ENCODE peak calls at places on chromosomes 13 and 19, in four cellular contexts. X is IMR-90, L is endothelial cell of umbilical vein, C is K562. I is an unnamed sample.

GRCh38 chr13:104140557-104140956 is 1074.3 kb upstream of the SLC10A2 start:
- DNase-seq in X (no peak), L (peak), C (no peak), I (no peak)

GRCh38 chr13:45412274-45413049 is 5.7 kb downstream of the SLC25A30 start:
- DNase-seq in X (peak), L (peak), C (no peak), I (no peak)

GRCh38 chr19:5958851-5959122 is 19.2 kb downstream of the RANBP3 start:
- DNase-seq in X (no peak), L (no peak), C (no peak), I (no peak)

GRCh38 chr13:104750377-104750776 is 1684.2 kb upstream of the SLC10A2 start:
- DNase-seq in X (no peak), L (no peak), C (no peak), I (no peak)

GRCh38 chr13:89695343-89696257 is 1651.9 kb upstream of the MIR17HG start:
- DNase-seq in X (peak), L (peak), C (no peak), I (no peak)

GRCh38 chr13:99655351-99656091 is 154.2 kb downstream of the TM9SF2 start:
- DNase-seq in X (peak), L (no peak), C (no peak), I (no peak)

GRCh38 chr13:30257433-30258099 is 49.8 kb downstream of the KATNAL1 start:
- DNase-seq in X (peak), L (no peak), C (no peak), I (no peak)

GRCh38 chr19:39398297-39398864 is 7.2 kb downstream of the MED29 start:
- DNase-seq in X (peak), L (no peak), C (peak), I (no peak)

GRCh38 chr13:46530084-46530935 is 22.7 kb upstream of the LRCH1 start:
- DNase-seq in X (peak), L (no peak), C (no peak), I (no peak)

GRCh38 chr19:47243776-47244547 is 12.4 kb upstream of the CCDC9 start:
- DNase-seq in X (peak), L (peak), C (peak), I (no peak)

GRCh38 chr19:9323557-9323918 is 441 bp upstream of the ZNF559 start:
- DNase-seq in X (peak), L (peak), C (peak), I (peak)

GRCh38 chr19:23406716-23407115 is 11.4 kb upstream of the ZNF91 start:
- DNase-seq in X (no peak), L (no peak), C (no peak), I (no peak)

GRCh38 chr13:94712812-94713555 is 639 bp upstream of the SOX21 start:
- DNase-seq in X (peak), L (peak), C (no peak), I (no peak)

GRCh38 chr13:79119578-79120107 is 286.4 kb downstream of the RBM26 start:
- DNase-seq in X (no peak), L (no peak), C (no peak), I (no peak)

GRCh38 chr19:42497492-42498226 is 30.6 kb downstream of the CEACAM1 start:
- DNase-seq in X (no peak), L (no peak), C (no peak), I (peak)

GRCh38 chr13:76161143-76161542 is 525.0 kb downstream of the LMO7 start:
- DNase-seq in X (peak), L (no peak), C (no peak), I (no peak)
- TF ChIP-seq FOS in X (no peak), L (no peak), C (no peak), I (no peak)

GRCh38 chr13:102872131-102872530 is 26.3 kb downstream of the ERCC5 start:
- DNase-seq in X (no peak), L (no peak), C (no peak), I (no peak)
- TF ChIP-seq FOS in X (no peak), L (no peak), C (no peak), I (no peak)

DNA sequence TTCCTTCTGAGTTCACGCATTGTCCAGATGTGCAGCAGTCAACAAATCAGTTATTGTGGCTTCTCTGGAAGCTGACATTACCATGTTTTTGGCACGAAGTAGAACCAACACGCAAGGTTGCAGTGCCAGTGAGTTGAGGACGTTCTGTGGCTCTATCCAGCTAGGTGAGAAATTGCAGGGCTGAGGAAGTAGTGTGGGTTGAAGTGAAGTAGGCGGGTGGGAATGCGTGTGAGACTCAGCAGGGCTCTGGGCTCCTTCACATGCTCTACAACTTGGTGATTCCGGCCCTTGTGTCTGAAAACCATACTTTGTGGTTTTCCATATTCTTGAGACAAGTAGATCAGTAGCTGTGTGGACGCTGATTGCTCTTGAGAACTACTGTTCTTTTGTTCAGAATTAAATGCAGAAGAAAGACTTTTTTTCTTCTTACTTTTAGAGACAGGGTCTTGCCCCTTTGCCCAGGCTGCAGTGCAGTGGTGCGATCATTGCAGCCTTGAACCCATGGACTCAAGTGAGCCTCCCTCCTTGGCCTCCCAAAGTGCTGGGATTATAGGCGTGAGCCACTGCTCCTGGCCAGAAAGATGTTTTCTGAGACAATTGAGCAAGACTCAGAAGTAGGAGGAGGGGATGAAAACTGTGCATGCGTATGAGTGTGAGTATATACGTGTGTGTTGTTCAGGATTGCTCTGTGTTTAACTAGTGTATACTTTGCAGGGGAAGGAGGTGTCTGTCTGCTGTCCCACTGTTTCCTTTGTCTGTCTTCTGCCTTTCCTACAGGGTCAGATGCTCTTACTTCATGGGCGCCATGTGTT is 46.2 kb downstream of the GATAD2A start:
- DNase-seq in X (no peak), L (no peak), C (no peak), I (peak)
- TF ChIP-seq FOS in X (no peak), L (no peak), C (no peak), I (no peak)

GRCh38 chr13:73625562-73626339 is 508.5 kb downstream of the KLF12 start:
- DNase-seq in X (no peak), L (no peak), C (no peak), I (no peak)
- TF ChIP-seq FOS in X (no peak), L (no peak), C (no peak), I (no peak)

DNA sequence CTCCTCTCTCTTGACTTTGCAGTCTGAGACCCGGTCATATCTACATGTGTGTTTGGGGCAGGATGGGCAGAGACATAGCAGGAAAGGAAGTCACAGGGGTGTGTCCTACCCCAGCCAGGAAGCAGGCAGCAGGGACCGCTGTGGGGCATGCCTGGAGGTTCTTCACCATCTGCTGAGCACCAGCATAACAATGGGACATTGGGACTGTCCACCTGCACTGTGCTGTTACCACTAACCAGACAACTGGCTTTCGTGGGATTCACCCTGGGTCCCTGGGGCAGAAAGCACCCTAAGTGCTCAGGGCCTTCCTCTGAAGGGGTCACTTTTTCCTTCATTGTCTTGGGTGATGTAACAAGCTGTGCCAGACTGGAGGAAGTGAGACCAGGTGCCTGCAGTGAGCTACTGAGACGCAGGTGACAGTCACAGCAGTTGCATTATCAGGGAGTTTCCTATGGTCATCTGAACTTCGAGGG is 2.6 kb upstream of the HAUS5 start:
- DNase-seq in X (no peak), L (no peak), C (no peak), I (peak)
- TF ChIP-seq FOS in X (no peak), L (no peak), C (no peak), I (no peak)

DNA sequence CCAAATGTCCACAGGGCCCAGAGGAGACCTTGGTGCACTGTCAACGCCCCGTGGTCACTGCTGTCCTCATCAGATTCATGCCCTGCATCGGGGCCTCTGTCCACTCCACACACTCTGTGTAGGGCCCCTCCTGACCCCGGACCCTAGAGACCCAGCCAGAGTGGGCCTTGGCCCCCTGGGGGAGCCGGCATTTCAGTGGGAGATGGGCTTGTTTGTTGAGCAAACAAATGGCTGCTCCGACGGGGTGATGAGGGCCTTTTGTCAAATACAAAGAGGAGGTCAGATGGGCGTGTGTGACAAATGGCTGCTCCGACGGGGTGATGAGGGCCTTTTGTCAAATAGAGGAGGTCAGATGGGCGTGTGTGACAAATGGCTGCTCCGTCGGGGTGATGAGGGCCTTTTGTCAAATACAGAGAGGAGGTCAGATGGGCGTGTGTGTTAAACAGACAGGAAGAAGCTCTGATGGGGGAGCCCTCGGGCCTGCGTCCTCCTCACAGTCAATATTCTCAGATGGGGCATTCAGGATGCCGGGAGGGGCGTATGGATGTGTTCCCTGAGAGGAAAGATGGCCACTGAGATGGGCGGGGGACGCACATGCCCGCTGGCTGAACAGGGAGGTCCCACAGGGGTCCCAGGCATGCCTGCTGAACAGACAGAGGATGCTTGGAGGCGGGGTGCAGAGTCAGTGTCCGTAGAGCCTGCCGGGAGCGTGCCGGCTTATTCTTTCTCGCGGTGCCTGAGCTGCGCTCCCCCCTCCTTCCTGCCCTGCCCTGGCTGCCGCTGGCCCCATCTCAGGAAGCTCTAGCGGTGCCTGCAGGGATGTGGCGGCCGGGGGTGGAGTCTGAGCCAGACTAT is 36.3 kb downstream of the SMIM24 start:
- DNase-seq in X (peak), L (peak), C (no peak), I (no peak)
- TF ChIP-seq FOS in X (no peak), L (no peak), C (no peak), I (no peak)

GRCh38 chr13:26758496-26759155 is 2.0 kb downstream of the GPR12 start:
- DNase-seq in X (no peak), L (no peak), C (no peak), I (no peak)

GRCh38 chr13:26759156-26759906 is 1.3 kb downstream of the GPR12 start:
- DNase-seq in X (no peak), L (no peak), C (no peak), I (no peak)

GRCh38 chr13:26760835-26761582 is 423 bp upstream of the GPR12 start:
- DNase-seq in X (no peak), L (no peak), C (no peak), I (no peak)

DNA sequence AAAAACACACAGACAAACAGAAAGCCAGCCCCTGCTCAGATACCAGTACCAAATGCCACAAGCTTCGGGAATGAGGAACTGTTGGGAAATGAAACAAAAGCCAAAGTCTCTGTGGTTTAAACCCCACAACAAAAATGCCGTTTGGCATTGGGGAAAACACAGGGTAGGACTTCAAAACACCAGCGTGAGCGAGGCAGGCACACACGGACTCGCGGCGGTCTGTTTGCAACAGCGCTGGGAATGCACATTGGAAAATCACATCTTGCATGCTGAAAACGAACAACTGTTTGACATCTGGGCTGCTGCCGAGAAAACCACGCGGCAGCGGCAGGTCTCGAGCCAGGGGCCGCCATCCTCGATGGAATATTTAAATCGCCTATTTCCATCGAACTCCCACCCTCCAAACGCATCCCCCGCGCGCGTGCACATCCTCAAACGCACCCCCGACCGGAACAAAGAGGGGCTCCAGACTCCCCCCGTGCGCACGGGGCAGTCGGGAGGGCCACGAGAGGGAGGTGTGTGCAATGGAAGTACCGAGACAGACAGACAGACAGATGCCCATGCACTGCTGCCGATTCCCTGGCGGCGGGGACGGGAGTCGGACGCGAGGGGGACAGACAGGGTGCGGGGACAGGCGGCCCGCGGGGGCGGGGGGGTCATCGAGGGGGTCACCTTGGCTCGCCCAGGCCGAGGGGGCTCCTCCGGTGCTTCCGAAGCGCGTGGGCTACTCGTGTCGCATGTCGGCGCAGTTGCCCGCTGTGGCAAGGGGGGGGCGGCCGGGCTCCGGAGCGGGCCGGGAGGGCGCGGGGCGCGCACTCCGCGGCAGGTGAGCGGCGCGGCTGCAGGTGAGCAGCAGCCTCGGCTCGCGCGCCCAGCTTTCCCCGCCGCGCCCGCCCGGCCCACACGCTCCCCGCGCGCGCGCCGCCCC is at the start of gene GPR12:
- DNase-seq in X (no peak), L (peak), C (no peak), I (no peak)
- TF ChIP-seq FOS in X (no peak), L (no peak), C (no peak), I (no peak)

GRCh38 chr19:15551183-15552004 is 43.1 kb downstream of the CYP4F22 start:
- DNase-seq in X (no peak), L (no peak), C (peak), I (no peak)
- TF ChIP-seq FOS in X (no peak), L (no peak), C (no peak), I (no peak)

DNA sequence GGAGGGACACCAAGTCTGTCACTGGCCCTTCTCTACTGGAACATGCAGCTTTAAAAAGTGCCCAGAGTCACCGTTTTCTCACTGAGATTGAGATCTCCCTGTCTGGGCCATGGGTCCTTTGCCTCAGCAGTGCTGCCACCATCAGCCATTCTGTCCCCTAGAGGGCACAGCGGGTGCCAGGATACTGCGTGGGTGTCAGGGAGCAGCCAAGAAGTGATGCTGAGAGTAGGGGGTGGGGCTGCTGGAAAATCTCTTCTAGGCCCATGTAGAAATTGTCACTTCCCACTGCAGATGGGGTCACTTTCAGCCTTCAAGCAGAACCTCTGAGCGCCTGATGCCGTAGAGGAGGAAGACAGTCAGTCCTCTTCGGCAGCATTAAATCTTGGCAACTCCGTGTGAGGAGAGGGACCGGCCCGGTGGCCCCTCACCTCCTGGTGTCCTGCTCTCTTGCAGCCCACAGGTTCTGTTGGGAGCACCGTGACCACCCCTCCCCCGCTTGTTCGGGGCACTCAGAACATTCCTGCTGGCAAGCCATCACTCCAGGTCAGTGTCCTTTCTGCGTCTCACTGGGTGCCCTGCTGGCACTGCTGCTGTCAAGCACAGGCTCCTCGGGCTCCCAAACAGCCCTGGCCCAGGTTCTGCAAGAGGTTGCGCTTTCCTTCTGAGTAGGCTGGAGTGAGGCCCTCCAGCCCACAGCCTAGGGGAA is 21.4 kb downstream of the TSSK6 start:
- DNase-seq in X (no peak), L (no peak), C (no peak), I (no peak)
- TF ChIP-seq FOS in X (no peak), L (no peak), C (no peak), I (no peak)